ENCODE peak calls at places on chromosomes 1 and 21, in nine cellular contexts. C is stomach, L is heart left ventricle, B is kidney, Y is IMR-90, V is spleen, K is neural progenitor cell, G is cardiac muscle cell, J is hepatocyte. N is an unnamed sample.
A peak's percentile ranks its signal among the peaks of the same experiment; 100 is the strongest.

GRCh38 chr1:98177751-98178150 is 256.9 kb upstream of the DPYD start:
- DNase-seq in J (no peak), C (no peak), B (no peak), G (no peak), Y (peak; percentile 12), K (no peak), L (no peak), V (no peak), N (no peak)

GRCh38 chr1:240965581-240966091 is 353.7 kb upstream of the GREM2 start:
- DNase-seq in V (no peak), Y (no peak), L (no peak), C (no peak), B (no peak), G (no peak), J (peak; percentile 8), K (no peak), N (no peak)

GRCh38 chr1:168706376-168706995 is 22.5 kb downstream of the DPT start:
- DNase-seq in Y (no peak), C (no peak), V (no peak), G (no peak), J (no peak), L (no peak), K (no peak), B (no peak), N (no peak)

GRCh38 chr1:28415246-28415645 is 45.7 kb downstream of the PHACTR4 start:
- DNase-seq in J (no peak), G (no peak), V (no peak), Y (no peak), B (no peak), K (no peak), L (no peak), C (no peak), N (no peak)

GRCh38 chr21:17454315-17455027 is 58.4 kb upstream of the CXADR start:
- DNase-seq in J (peak; percentile 74), V (no peak), B (no peak), G (peak; percentile 77), C (no peak), K (peak; percentile 85), Y (peak; percentile 92), L (peak; percentile 56), N (no peak)

GRCh38 chr1:27555700-27556424 is 48.1 kb downstream of the AHDC1 start:
- DNase-seq in V (peak; percentile 86), G (peak; percentile 72), K (no peak), Y (no peak), B (peak; percentile 90), L (peak; percentile 79), C (no peak), J (peak; percentile 56), N (no peak)

GRCh38 chr1:61807606-61808005 is 65.3 kb downstream of the PATJ start:
- DNase-seq in B (no peak), Y (peak; percentile 24), J (no peak), C (no peak), K (no peak), G (no peak), V (no peak), L (no peak), N (no peak)

GRCh38 chr1:62321438-62321837 is 2.2 kb upstream of the KANK4 start:
- DNase-seq in G (peak; percentile 40), L (no peak), V (no peak), C (no peak), Y (peak; percentile 42), K (no peak), B (no peak), J (peak; percentile 75), N (no peak)

GRCh38 chr1:153746174-153746573 is 18.3 kb downstream of the INTS3 start:
- DNase-seq in G (no peak), K (no peak), Y (no peak), L (no peak), J (no peak), C (no peak), B (no peak), V (peak; percentile 41), N (no peak)

GRCh38 chr1:239976130-239976968 is 115.3 kb upstream of the FMN2 start:
- DNase-seq in B (no peak), V (no peak), L (no peak), G (peak; percentile 60), C (peak; percentile 63), K (peak; percentile 71), Y (peak; percentile 59), J (peak; percentile 78), N (peak; percentile 70)

GRCh38 chr1:54302951-54303843 is 103.0 kb downstream of the SSBP3 start:
- DNase-seq in C (no peak), J (no peak), B (no peak), L (no peak), K (no peak), V (no peak), G (no peak), Y (no peak), N (no peak)

GRCh38 chr1:194705123-194705522 is 1518.7 kb upstream of the B3GALT2 start:
- DNase-seq in V (no peak), Y (peak; percentile 73), G (peak; percentile 72), J (peak; percentile 8), K (no peak), B (no peak), C (no peak), L (no peak), N (no peak)

GRCh38 chr1:102120910-102121309 is 124.2 kb upstream of the OLFM3 start:
- DNase-seq in B (peak; percentile 46), G (no peak), V (no peak), J (no peak), Y (no peak), K (no peak), C (no peak), L (no peak), N (no peak)

GRCh38 chr1:233367057-233367759 is 39.7 kb downstream of the MAP3K21 start:
- DNase-seq in C (peak; percentile 52), J (no peak), L (no peak), Y (no peak), G (no peak), V (no peak), B (no peak), K (no peak), N (no peak)

GRCh38 chr1:94301186-94301585 is 63.8 kb upstream of the ARHGAP29 start:
- DNase-seq in K (no peak), C (no peak), Y (no peak), L (no peak), G (no peak), V (no peak), J (no peak), B (no peak), N (no peak)

GRCh38 chr1:94299627-94300552 is 62.5 kb upstream of the ARHGAP29 start:
- DNase-seq in V (no peak), G (peak; percentile 70), C (no peak), J (peak; percentile 58), B (no peak), Y (peak; percentile 49), L (peak; percentile 36), K (no peak), N (no peak)

GRCh38 chr1:94300731-94301130 is 63.3 kb upstream of the ARHGAP29 start:
- DNase-seq in C (no peak), K (no peak), V (no peak), G (no peak), L (no peak), Y (no peak), J (no peak), B (no peak), N (no peak)

GRCh38 chr1:94298861-94299260 is 61.5 kb upstream of the ARHGAP29 start:
- DNase-seq in K (no peak), Y (no peak), J (no peak), G (peak; percentile 76), V (no peak), C (no peak), B (no peak), L (no peak), N (no peak)

DNA sequence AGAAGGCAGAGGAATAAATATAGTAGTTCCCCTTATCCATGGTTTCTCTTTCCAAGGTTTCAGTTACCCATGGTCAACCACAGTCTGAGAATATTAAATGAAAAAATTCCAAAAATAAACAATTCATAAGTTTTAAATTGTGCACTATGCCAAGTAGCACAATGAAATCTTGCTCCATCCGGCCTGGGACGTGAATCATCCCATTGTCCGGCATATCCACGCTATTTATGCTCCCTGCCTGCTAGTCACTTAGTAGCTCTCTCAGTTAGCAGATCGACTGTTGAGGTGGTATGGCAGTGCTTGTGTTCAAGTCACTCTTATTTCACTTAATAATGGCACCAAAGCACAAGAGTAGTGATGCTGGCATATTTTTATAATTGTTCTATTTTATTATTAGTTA is 58.6 kb upstream of the ARHGAP29 start:
- DNase-seq in C (no peak), J (no peak), L (peak; percentile 54), K (no peak), G (peak; percentile 80), B (no peak), Y (peak; percentile 84), V (no peak), N (no peak)
- H3K4me1 ChIP-seq in C (peaks cover 33% of the 10 kb centered on the region), J (peaks cover 19% of the 10 kb centered on the region), L (peaks cover 42% of the 10 kb centered on the region), K (no peaks in the 10 kb centered on the region), G (no peaks in the 10 kb centered on the region), B (peaks cover 15% of the 10 kb centered on the region), Y (peaks cover 10% of the 10 kb centered on the region), V (peaks cover 21% of the 10 kb centered on the region), N (no peaks in the 10 kb centered on the region)

GRCh38 chr1:107477233-107477632 is 336.4 kb downstream of the NTNG1 start:
- DNase-seq in L (no peak), B (no peak), Y (no peak), C (no peak), K (no peak), G (no peak), V (no peak), J (no peak), N (no peak)
- TF ChIP-seq CTCF in L (no peak), B (no peak), Y (no peak), C (no peak), K (peak; percentile 46), G (no peak), V (no peak), J (peak; percentile 5), N (no peak)

GRCh38 chr1:114124644-114125043 is 29.0 kb downstream of the SYT6 start:
- DNase-seq in L (no peak), J (no peak), C (no peak), G (no peak), K (no peak), Y (no peak), B (no peak), V (peak; percentile 21), N (no peak)
- H3K4me3 ChIP-seq in L (no peak overlapping the region), J (no peak overlapping the region), C (no peak overlapping the region), G (no peak overlapping the region), K (no peak overlapping the region), Y (no peak overlapping the region), B (no peak overlapping the region), V (no peak overlapping the region), N (no peak overlapping the region)

DNA sequence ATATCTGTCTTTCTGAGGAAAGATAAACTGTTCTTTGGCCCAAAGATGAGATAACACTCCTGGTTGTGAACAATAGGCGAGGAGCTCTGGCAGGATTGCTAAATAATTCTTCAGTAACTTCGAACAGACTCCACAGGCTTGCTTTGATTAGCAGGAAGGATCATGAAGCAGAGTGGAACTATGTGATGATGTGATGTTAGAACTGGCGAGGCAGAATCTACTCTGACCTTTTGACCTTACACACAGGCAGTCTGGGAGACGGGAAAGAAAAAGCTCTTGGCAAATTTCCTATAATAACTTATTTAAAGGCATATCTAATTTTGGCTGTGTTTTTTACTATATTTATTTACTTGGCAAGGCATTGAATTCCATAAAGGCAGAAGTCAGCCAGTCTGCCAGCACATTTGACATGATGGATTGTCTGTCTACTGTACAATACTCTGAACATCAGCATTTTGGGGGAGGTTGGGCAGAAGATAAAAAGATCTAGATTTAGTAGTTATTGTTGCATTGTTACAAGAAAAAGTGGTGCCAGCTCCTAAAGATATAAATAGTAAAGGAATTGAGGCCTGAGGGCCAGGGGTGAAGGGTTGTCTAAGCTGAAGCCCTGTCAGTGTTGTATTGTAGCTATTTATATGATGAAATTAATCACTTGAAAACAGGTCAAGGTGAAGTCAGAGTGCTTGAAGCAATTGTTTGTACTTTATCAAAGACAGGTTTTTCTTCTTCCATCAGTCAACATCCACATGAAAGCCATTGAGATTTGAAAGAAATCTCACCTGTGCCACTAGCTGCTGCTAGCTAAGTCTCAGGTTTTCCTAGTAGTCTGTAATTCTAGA is 708.8 kb downstream of the LTN1 start:
- DNase-seq in C (no peak), V (no peak), J (peak; percentile 56), B (no peak), Y (peak; percentile 94), L (no peak), K (no peak), G (peak; percentile 98), N (no peak)
- H3K4me1 ChIP-seq in C (peaks cover 17% of the 10 kb centered on the region), V (peaks cover 3% of the 10 kb centered on the region), J (peaks cover 20% of the 10 kb centered on the region), B (peaks cover 5% of the 10 kb centered on the region), Y (no peaks in the 10 kb centered on the region), L (peaks cover 17% of the 10 kb centered on the region), K (no peaks in the 10 kb centered on the region), G (peaks cover 29% of the 10 kb centered on the region), N (no peaks in the 10 kb centered on the region)